ENCODE peak calls at places on chromosomes 11 and 22, in five cellular contexts. One of them, this sample, is unnamed.

GRCh38 chr11:7612661-7613393 is 60.5 kb downstream of the CYB5R2 start:
- DNase-seq in stimulated activated CD8-positive, alpha-beta memory T cell treated with anti-CD3 and anti-CD28 coated beads, Interleukin-4, amount 100 ng/mL, for 1 hour: no peak
- DNase-seq in NCI-H2171 treated with DMSO at 0.1 percent for 48 hours: no peak
- DNase-seq in Right ventricle myocardium superior: no peak
- DNase-seq in activated CD4-positive, alpha-beta T cell treated with anti-CD3 and anti-CD28 coated beads, Interleukin-2, amount 50 U/mL, for 48 hours: no peak
- DNase-seq in this sample: no peak

GRCh38 chr11:93887111-93887510 is 36.7 kb upstream of the VSTM5 start:
- DNase-seq in stimulated activated CD8-positive, alpha-beta memory T cell treated with anti-CD3 and anti-CD28 coated beads, Interleukin-4, amount 100 ng/mL, for 1 hour: no peak
- DNase-seq in NCI-H2171 treated with DMSO at 0.1 percent for 48 hours: no peak
- DNase-seq in Right ventricle myocardium superior: no peak
- DNase-seq in activated CD4-positive, alpha-beta T cell treated with anti-CD3 and anti-CD28 coated beads, Interleukin-2, amount 50 U/mL, for 48 hours: no peak
- DNase-seq in this sample: no peak

GRCh38 chr11:75966546-75967287 is 151.7 kb downstream of the UVRAG start:
- DNase-seq in stimulated activated CD8-positive, alpha-beta memory T cell treated with anti-CD3 and anti-CD28 coated beads, Interleukin-4, amount 100 ng/mL, for 1 hour: no peak
- DNase-seq in NCI-H2171 treated with DMSO at 0.1 percent for 48 hours: no peak
- DNase-seq in Right ventricle myocardium superior: no peak
- DNase-seq in activated CD4-positive, alpha-beta T cell treated with anti-CD3 and anti-CD28 coated beads, Interleukin-2, amount 50 U/mL, for 48 hours: no peak
- DNase-seq in this sample: no peak

GRCh38 chr22:35683560-35683959 is 34.1 kb upstream of the APOL5 start:
- DNase-seq in stimulated activated CD8-positive, alpha-beta memory T cell treated with anti-CD3 and anti-CD28 coated beads, Interleukin-4, amount 100 ng/mL, for 1 hour: no peak
- DNase-seq in NCI-H2171 treated with DMSO at 0.1 percent for 48 hours: no peak
- DNase-seq in Right ventricle myocardium superior: no peak
- DNase-seq in activated CD4-positive, alpha-beta T cell treated with anti-CD3 and anti-CD28 coated beads, Interleukin-2, amount 50 U/mL, for 48 hours: no peak
- DNase-seq in this sample: no peak

GRCh38 chr11:10108901-10109665 is 184.9 kb downstream of the SBF2 start:
- DNase-seq in stimulated activated CD8-positive, alpha-beta memory T cell treated with anti-CD3 and anti-CD28 coated beads, Interleukin-4, amount 100 ng/mL, for 1 hour: no peak
- DNase-seq in NCI-H2171 treated with DMSO at 0.1 percent for 48 hours: peak; percentile 41
- DNase-seq in Right ventricle myocardium superior: no peak
- DNase-seq in activated CD4-positive, alpha-beta T cell treated with anti-CD3 and anti-CD28 coated beads, Interleukin-2, amount 50 U/mL, for 48 hours: no peak
- DNase-seq in this sample: no peak

GRCh38 chr22:47113880-47114415 is 351.5 kb downstream of the TBC1D22A start:
- DNase-seq in stimulated activated CD8-positive, alpha-beta memory T cell treated with anti-CD3 and anti-CD28 coated beads, Interleukin-4, amount 100 ng/mL, for 1 hour: no peak
- DNase-seq in NCI-H2171 treated with DMSO at 0.1 percent for 48 hours: no peak
- DNase-seq in Right ventricle myocardium superior: no peak
- DNase-seq in activated CD4-positive, alpha-beta T cell treated with anti-CD3 and anti-CD28 coated beads, Interleukin-2, amount 50 U/mL, for 48 hours: no peak
- DNase-seq in this sample: no peak

GRCh38 chr11:10208045-10208674 is 85.9 kb downstream of the SBF2 start:
- DNase-seq in stimulated activated CD8-positive, alpha-beta memory T cell treated with anti-CD3 and anti-CD28 coated beads, Interleukin-4, amount 100 ng/mL, for 1 hour: no peak
- DNase-seq in NCI-H2171 treated with DMSO at 0.1 percent for 48 hours: peak; percentile 50
- DNase-seq in Right ventricle myocardium superior: no peak
- DNase-seq in activated CD4-positive, alpha-beta T cell treated with anti-CD3 and anti-CD28 coated beads, Interleukin-2, amount 50 U/mL, for 48 hours: no peak
- DNase-seq in this sample: no peak

GRCh38 chr22:21753374-21754111 is 17.9 kb upstream of the YPEL1 start:
- DNase-seq in stimulated activated CD8-positive, alpha-beta memory T cell treated with anti-CD3 and anti-CD28 coated beads, Interleukin-4, amount 100 ng/mL, for 1 hour: no peak
- DNase-seq in NCI-H2171 treated with DMSO at 0.1 percent for 48 hours: peak; percentile 37
- DNase-seq in Right ventricle myocardium superior: no peak
- DNase-seq in activated CD4-positive, alpha-beta T cell treated with anti-CD3 and anti-CD28 coated beads, Interleukin-2, amount 50 U/mL, for 48 hours: no peak
- DNase-seq in this sample: no peak

GRCh38 chr11:134984421-134984820 is 572.4 kb upstream of the B3GAT1 start:
- DNase-seq in stimulated activated CD8-positive, alpha-beta memory T cell treated with anti-CD3 and anti-CD28 coated beads, Interleukin-4, amount 100 ng/mL, for 1 hour: no peak
- DNase-seq in NCI-H2171 treated with DMSO at 0.1 percent for 48 hours: no peak
- DNase-seq in Right ventricle myocardium superior: no peak
- DNase-seq in activated CD4-positive, alpha-beta T cell treated with anti-CD3 and anti-CD28 coated beads, Interleukin-2, amount 50 U/mL, for 48 hours: no peak
- DNase-seq in this sample: no peak

GRCh38 chr11:31874631-31875191 is 63.6 kb upstream of the PAX6 start:
- DNase-seq in stimulated activated CD8-positive, alpha-beta memory T cell treated with anti-CD3 and anti-CD28 coated beads, Interleukin-4, amount 100 ng/mL, for 1 hour: no peak
- DNase-seq in NCI-H2171 treated with DMSO at 0.1 percent for 48 hours: peak; percentile 98
- DNase-seq in Right ventricle myocardium superior: no peak
- DNase-seq in activated CD4-positive, alpha-beta T cell treated with anti-CD3 and anti-CD28 coated beads, Interleukin-2, amount 50 U/mL, for 48 hours: no peak
- DNase-seq in this sample: no peak

GRCh38 chr22:39496131-39496838 is 5.8 kb upstream of the MIEF1 start:
- DNase-seq in stimulated activated CD8-positive, alpha-beta memory T cell treated with anti-CD3 and anti-CD28 coated beads, Interleukin-4, amount 100 ng/mL, for 1 hour: no peak
- DNase-seq in NCI-H2171 treated with DMSO at 0.1 percent for 48 hours: peak; percentile 56
- DNase-seq in Right ventricle myocardium superior: peak; percentile 84
- DNase-seq in activated CD4-positive, alpha-beta T cell treated with anti-CD3 and anti-CD28 coated beads, Interleukin-2, amount 50 U/mL, for 48 hours: peak; percentile 71
- DNase-seq in this sample: peak; percentile 70

GRCh38 chr11:114026355-114026754 is 33.2 kb upstream of the ZBTB16 start:
- DNase-seq in stimulated activated CD8-positive, alpha-beta memory T cell treated with anti-CD3 and anti-CD28 coated beads, Interleukin-4, amount 100 ng/mL, for 1 hour: no peak
- DNase-seq in NCI-H2171 treated with DMSO at 0.1 percent for 48 hours: no peak
- DNase-seq in Right ventricle myocardium superior: no peak
- DNase-seq in activated CD4-positive, alpha-beta T cell treated with anti-CD3 and anti-CD28 coated beads, Interleukin-2, amount 50 U/mL, for 48 hours: peak; percentile 10
- DNase-seq in this sample: no peak

GRCh38 chr11:8356731-8357504 is 93.2 kb upstream of the LMO1 start:
- DNase-seq in stimulated activated CD8-positive, alpha-beta memory T cell treated with anti-CD3 and anti-CD28 coated beads, Interleukin-4, amount 100 ng/mL, for 1 hour: no peak
- DNase-seq in NCI-H2171 treated with DMSO at 0.1 percent for 48 hours: no peak
- DNase-seq in Right ventricle myocardium superior: peak; percentile 61
- DNase-seq in activated CD4-positive, alpha-beta T cell treated with anti-CD3 and anti-CD28 coated beads, Interleukin-2, amount 50 U/mL, for 48 hours: no peak
- DNase-seq in this sample: no peak

GRCh38 chr11:60840711-60841430 is 1.0 kb upstream of the CCDC86 start:
- DNase-seq in stimulated activated CD8-positive, alpha-beta memory T cell treated with anti-CD3 and anti-CD28 coated beads, Interleukin-4, amount 100 ng/mL, for 1 hour: no peak
- DNase-seq in NCI-H2171 treated with DMSO at 0.1 percent for 48 hours: no peak
- DNase-seq in Right ventricle myocardium superior: no peak
- DNase-seq in activated CD4-positive, alpha-beta T cell treated with anti-CD3 and anti-CD28 coated beads, Interleukin-2, amount 50 U/mL, for 48 hours: no peak
- DNase-seq in this sample: peak; percentile 22

GRCh38 chr11:99419991-99420390 is 399.2 kb downstream of the CNTN5 start:
- DNase-seq in stimulated activated CD8-positive, alpha-beta memory T cell treated with anti-CD3 and anti-CD28 coated beads, Interleukin-4, amount 100 ng/mL, for 1 hour: no peak
- DNase-seq in NCI-H2171 treated with DMSO at 0.1 percent for 48 hours: no peak
- DNase-seq in Right ventricle myocardium superior: no peak
- DNase-seq in activated CD4-positive, alpha-beta T cell treated with anti-CD3 and anti-CD28 coated beads, Interleukin-2, amount 50 U/mL, for 48 hours: no peak
- DNase-seq in this sample: no peak

GRCh38 chr11:8239056-8239455 is 24.6 kb downstream of the LMO1 start:
- DNase-seq in stimulated activated CD8-positive, alpha-beta memory T cell treated with anti-CD3 and anti-CD28 coated beads, Interleukin-4, amount 100 ng/mL, for 1 hour: no peak
- DNase-seq in NCI-H2171 treated with DMSO at 0.1 percent for 48 hours: no peak
- DNase-seq in Right ventricle myocardium superior: peak; percentile 21
- DNase-seq in activated CD4-positive, alpha-beta T cell treated with anti-CD3 and anti-CD28 coated beads, Interleukin-2, amount 50 U/mL, for 48 hours: no peak
- DNase-seq in this sample: no peak